ENCODE peak calls at places on chromosome 2, in eight cellular contexts. S is adrenal gland, E is WERI-Rb-1, N is OCI-LY7, O is lung, W is colonic mucosa, X is lower lobe of right lung, R is sigmoid colon. A is an unnamed sample. For H3K36me3, the result is how much of the 10 kb centered on the place peaks cover.

GRCh38 chr2:25228848-25229674 is 60.7 kb upstream of the POMC start:
- DNase-seq in R (peak), X (peak), S (peak), W (peak), N (peak), E (peak), O (peak), A (peak)

GRCh38 chr2:233061007-233061590 is 957 bp downstream of the INPP5D start:
- DNase-seq in E (no peak), S (no peak), O (no peak), X (no peak), W (no peak), R (peak), N (peak), A (no peak)

GRCh38 chr2:26683583-26683982 is 8.9 kb upstream of the KCNK3 start:
- DNase-seq in S (no peak), X (no peak), R (peak), W (no peak), N (no peak), O (no peak), E (peak), A (no peak)

GRCh38 chr2:213065583-213066444 is 85.6 kb downstream of the IKZF2 start:
- DNase-seq in O (peak), S (peak), N (no peak), E (peak), R (no peak), X (peak), W (peak), A (no peak)

GRCh38 chr2:146652311-146652710 is 1192.5 kb upstream of the ACVR2A start:
- DNase-seq in E (no peak), X (no peak), O (no peak), S (no peak), W (no peak), N (no peak), R (no peak), A (no peak)

GRCh38 chr2:204180671-204181070 is 244.1 kb downstream of the ICOS start:
- DNase-seq in X (peak), W (no peak), O (no peak), N (no peak), S (no peak), R (no peak), E (peak), A (no peak)

GRCh38 chr2:216987176-216987809 is 127.4 kb upstream of the TNP1 start:
- DNase-seq in E (no peak), W (no peak), N (no peak), X (no peak), O (no peak), R (peak), S (no peak), A (no peak)

GRCh38 chr2:237870754-237871651 is 11.6 kb downstream of the RAMP1 start:
- DNase-seq in E (no peak), W (no peak), X (no peak), N (no peak), R (peak), S (no peak), O (no peak), A (no peak)

GRCh38 chr2:637406-637776 is 39.8 kb downstream of the TMEM18 start:
- DNase-seq in S (no peak), N (no peak), W (no peak), O (peak), R (peak), X (no peak), E (no peak), A (no peak)

GRCh38 chr2:23806665-23807064 is 120.3 kb downstream of the ATAD2B start:
- DNase-seq in X (no peak), S (no peak), O (no peak), E (no peak), R (no peak), N (no peak), W (no peak), A (no peak)

GRCh38 chr2:239383036-239383795 is 17.6 kb downstream of the HDAC4 start:
- DNase-seq in E (no peak), R (peak), W (no peak), N (no peak), O (no peak), S (no peak), X (peak), A (peak)

GRCh38 chr2:45862843-45863242 is 211.4 kb downstream of the PRKCE start:
- DNase-seq in E (no peak), S (no peak), O (no peak), N (no peak), X (no peak), R (no peak), W (no peak), A (no peak)

GRCh38 chr2:134682726-134683125 is 36.1 kb downstream of the TMEM163 start:
- DNase-seq in N (no peak), O (no peak), E (no peak), R (no peak), W (no peak), S (no peak), X (no peak), A (no peak)

GRCh38 chr2:178306351-178307073 is 112.2 kb downstream of the OSBPL6 start:
- DNase-seq in W (peak), R (no peak), N (peak), O (peak), E (peak), S (peak), X (peak), A (peak)

GRCh38 chr2:45132551-45132950 is 123.3 kb upstream of the SIX2 start:
- DNase-seq in X (no peak), S (no peak), R (no peak), O (no peak), E (peak), W (no peak), N (peak), A (no peak)

GRCh38 chr2:217330647-217331046 is 470.8 kb upstream of the TNP1 start:
- DNase-seq in X (no peak), W (no peak), E (no peak), O (no peak), N (no peak), S (no peak), R (no peak), A (no peak)

GRCh38 chr2:234669001-234669400 is 172.1 kb upstream of the ARL4C start:
- DNase-seq in S (no peak), W (no peak), O (no peak), E (no peak), N (no peak), X (no peak), R (no peak), A (no peak)

GRCh38 chr2:104545055-104545454 is 308.9 kb upstream of the POU3F3 start:
- DNase-seq in O (no peak), X (no peak), N (no peak), S (no peak), R (no peak), W (no peak), E (no peak), A (no peak)

GRCh38 chr2:231483398-231484329 is 19.4 kb upstream of the NCL start:
- DNase-seq in E (no peak), X (peak), S (peak), O (peak), W (no peak), R (peak), N (no peak), A (peak)

GRCh38 chr2:203547356-203547755 is 12.3 kb upstream of the RAPH1 start:
- DNase-seq in W (no peak), S (no peak), R (no peak), E (no peak), O (no peak), N (no peak), X (no peak), A (no peak)

GRCh38 chr2:44598731-44599529 is 237.2 kb downstream of the CAMKMT start:
- DNase-seq in E (no peak), W (no peak), X (no peak), O (no peak), R (no peak), N (no peak), S (no peak), A (no peak)

GRCh38 chr2:161943012-161943411 is 131.0 kb downstream of the DPP4 start:
- DNase-seq in N (no peak), W (no peak), O (no peak), E (no peak), S (no peak), X (no peak), R (no peak), A (no peak)

GRCh38 chr2:159290289-159290907 is 3.9 kb upstream of the WDSUB1 start:
- DNase-seq in E (no peak), X (no peak), S (peak), O (peak), R (no peak), N (peak), W (peak), A (no peak)

GRCh38 chr2:113686537-113686936 is 59.5 kb downstream of the RABL2A start:
- DNase-seq in N (no peak), X (no peak), O (no peak), E (no peak), R (no peak), S (no peak), W (no peak), A (no peak)

GRCh38 chr2:85649201-85650190 is 18.5 kb downstream of the SFTPB start:
- DNase-seq in W (no peak), O (no peak), R (no peak), E (no peak), N (no peak), X (no peak), S (no peak), A (no peak)

GRCh38 chr2:85650456-85650855 is 17.5 kb downstream of the SFTPB start:
- DNase-seq in R (no peak), N (no peak), S (no peak), X (no peak), E (no peak), W (no peak), O (no peak), A (no peak)

GRCh38 chr2:85651097-85651496 is 16.9 kb downstream of the SFTPB start:
- DNase-seq in S (no peak), O (no peak), R (no peak), X (no peak), W (no peak), N (no peak), E (no peak), A (no peak)

GRCh38 chr2:85647823-85648526 is 20.0 kb downstream of the SFTPB start:
- DNase-seq in X (no peak), N (no peak), S (no peak), R (no peak), W (no peak), E (no peak), O (no peak), A (no peak)

DNA sequence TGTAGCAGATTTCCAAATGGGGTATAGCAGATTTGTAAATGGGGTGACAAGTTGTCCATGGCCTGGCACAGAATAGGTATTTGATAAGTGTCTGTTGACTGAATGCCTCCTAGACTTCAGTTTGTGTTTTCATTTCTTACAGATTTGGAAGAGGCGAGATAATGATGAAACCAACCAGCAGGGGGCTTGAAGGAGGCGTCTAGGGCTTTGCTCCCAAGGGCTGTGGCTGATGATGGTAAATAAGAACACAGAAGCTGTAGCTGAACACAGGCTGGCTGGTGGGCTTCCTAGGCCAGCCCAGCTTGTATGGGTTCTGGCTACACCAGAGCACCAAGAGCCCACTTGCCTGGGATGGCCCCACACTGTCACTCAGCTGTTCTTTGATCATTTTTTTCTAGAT is 19.4 kb downstream of the SFTPB start:
- DNase-seq in X (no peak), W (no peak), R (no peak), O (no peak), S (no peak), N (peak), E (peak), A (peak)
- TF ChIP-seq CTCF in X (peak), W (no peak), R (no peak), O (no peak), S (peak), N (peak), E (peak), A (no peak)

DNA sequence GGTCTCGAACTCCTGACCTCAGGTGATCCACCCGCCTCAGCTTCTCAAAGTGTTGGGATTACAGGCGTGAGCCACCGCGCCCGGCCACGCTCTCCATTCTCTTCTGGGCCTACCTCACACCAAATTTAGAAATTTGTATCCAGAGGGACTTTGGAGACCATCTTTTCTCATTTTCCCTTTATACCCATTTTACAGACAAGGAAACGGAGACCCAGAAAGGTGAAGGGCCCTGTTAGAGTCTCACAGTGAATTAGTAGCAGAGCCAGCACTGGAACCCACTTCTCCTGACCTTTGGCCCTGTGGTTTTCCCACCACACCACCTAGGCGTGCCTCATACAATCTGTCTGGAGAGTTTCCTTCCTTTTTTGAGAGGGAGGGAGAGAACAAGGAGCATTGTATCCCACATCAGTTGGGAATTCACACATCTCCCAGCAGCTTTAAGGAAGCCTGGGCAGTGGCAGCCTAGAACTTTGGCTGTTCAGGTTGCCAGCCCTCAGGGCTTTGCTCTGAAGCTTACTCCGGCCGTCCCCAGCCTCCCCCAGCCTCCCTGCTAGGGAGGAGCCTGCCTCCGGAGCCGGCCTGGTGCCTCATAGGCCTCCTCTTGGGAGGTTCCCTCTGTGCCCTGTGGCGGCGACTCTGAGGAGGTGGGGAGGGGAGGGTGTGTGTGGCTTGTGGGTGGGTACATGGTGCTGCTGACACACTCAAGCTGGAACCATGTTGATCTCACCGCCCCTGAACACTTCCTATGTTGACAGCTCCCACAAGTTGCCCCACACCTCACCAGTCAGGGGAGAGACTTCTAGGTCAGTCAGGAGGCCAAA is 13.8 kb downstream of the FOSL2 start:
- DNase-seq in X (peak), E (no peak), O (peak), W (no peak), R (peak), S (peak), N (no peak), A (no peak)
- H3K36me3 ChIP-seq in X (half or more), E (under half), O (half or more), W (under half), R (half or more), S (under half), N (under half), A (under half)

DNA sequence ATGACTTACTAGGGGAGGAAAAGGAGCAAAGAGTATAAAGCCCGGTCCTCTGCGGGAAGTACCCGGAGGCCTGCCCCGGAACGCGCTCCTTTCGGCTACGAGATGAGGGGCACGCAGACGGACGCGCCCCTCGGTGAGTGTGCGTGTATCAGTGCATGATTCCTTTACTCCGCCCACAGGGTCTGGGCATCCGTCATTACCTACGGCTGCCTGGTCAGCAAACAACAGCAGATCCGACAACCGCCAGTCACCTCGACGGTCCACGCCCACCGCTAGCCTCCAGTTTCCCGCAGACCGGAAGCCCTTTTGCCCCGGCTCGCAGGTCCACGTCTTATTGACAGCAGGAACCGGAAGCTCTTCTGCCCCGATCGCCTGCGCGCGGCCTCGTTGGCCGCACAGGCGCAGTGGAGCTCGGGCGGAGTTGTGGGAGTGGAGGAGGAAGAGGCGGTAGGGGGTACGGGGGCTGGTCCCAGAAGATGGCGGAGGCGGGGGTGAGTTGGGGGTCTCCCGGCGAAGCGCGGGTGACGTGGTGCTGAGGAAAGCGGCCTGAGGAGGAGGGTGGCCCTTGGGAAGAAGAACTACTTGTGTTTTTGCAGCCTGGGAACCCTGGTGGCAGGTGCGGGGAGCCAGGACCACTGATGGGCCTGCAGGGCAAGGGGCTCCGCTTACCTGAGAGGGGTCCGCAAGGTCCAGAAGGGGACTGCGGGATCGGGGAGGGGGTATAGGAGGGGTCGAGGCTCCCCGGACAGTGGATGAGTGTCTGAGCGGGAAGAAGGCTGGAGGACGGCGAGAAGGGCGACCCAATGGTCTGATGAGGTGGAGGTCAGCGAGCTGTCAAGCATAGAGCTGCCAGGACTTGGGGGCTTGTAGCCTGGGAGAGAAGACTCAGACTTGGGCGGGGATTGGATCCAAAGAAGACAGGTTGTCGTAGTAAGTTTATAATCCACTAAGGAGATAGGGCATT is at the start of gene INSIG2:
- DNase-seq in N (peak), W (peak), R (peak), S (peak), E (peak), X (peak), O (peak), A (peak)
- TF ChIP-seq CTCF in N (no peak), W (no peak), R (no peak), S (peak), E (no peak), X (no peak), O (no peak), A (no peak)

GRCh38 chr2:195628666-195629065 is 28.4 kb upstream of the SLC39A10 start:
- DNase-seq in O (no peak), W (no peak), S (no peak), E (no peak), N (no peak), X (no peak), R (no peak), A (no peak)

GRCh38 chr2:195633974-195634373 is 23.1 kb upstream of the SLC39A10 start:
- DNase-seq in N (no peak), E (no peak), O (no peak), W (no peak), S (no peak), X (no peak), R (no peak), A (no peak)

GRCh38 chr2:195636890-195637289 is 20.1 kb upstream of the SLC39A10 start:
- DNase-seq in O (no peak), X (no peak), N (no peak), S (no peak), W (no peak), E (no peak), R (no peak), A (no peak)

GRCh38 chr2:195632852-195633572 is 24.0 kb upstream of the SLC39A10 start:
- DNase-seq in E (no peak), W (no peak), S (no peak), X (no peak), N (no peak), R (no peak), O (no peak), A (no peak)

GRCh38 chr2:195633573-195633870 is 23.5 kb upstream of the SLC39A10 start:
- DNase-seq in X (no peak), S (no peak), W (no peak), N (no peak), R (no peak), E (no peak), O (no peak), A (no peak)
- H3K36me3 ChIP-seq in X (under half), S (under half), W (under half), N (under half), R (under half), E (under half), O (under half), A (under half)

GRCh38 chr2:169583494-169583893 is 657 bp upstream of the PPIG start:
- DNase-seq in R (no peak), W (no peak), X (no peak), O (no peak), E (no peak), N (no peak), S (no peak), A (no peak)
- TF ChIP-seq CTCF in R (no peak), W (no peak), X (no peak), O (no peak), E (no peak), N (no peak), S (no peak), A (no peak)

GRCh38 chr2:215315301-215315700 is 3.4 kb downstream of the ATIC start:
- DNase-seq in X (no peak), W (no peak), S (no peak), E (no peak), R (no peak), O (no peak), N (no peak), A (no peak)

GRCh38 chr2:215316336-215316735 is 4.5 kb downstream of the ATIC start:
- DNase-seq in E (no peak), O (no peak), R (no peak), N (no peak), X (no peak), W (no peak), S (no peak), A (no peak)

GRCh38 chr2:215311625-215312394 is at the start of gene ATIC:
- DNase-seq in X (peak), E (peak), N (peak), O (peak), S (peak), W (peak), R (peak), A (peak)

GRCh38 chr2:215314896-215315295 is 3.0 kb downstream of the ATIC start:
- DNase-seq in O (no peak), E (no peak), N (no peak), W (no peak), X (no peak), S (no peak), R (no peak), A (no peak)

DNA sequence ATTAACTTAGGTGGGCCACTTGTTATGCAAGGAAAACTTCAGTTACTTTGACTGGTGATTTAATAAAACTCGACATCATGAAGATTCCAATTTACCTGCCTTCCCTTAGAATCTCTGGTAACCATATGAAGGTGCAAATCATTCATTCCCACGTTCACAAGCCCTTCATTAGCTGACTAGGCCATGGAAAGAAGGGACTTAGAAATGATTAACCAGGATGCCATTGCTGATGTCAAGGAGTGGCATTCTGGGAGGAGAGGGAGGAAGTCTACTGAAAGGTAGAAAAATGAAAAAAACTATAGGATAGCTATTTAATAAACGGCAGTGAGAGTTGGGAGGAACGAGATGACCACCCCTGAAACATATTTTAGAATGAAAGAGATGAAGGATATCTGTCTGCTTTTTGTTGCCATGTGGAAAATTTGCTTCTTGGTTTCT is 1.4 kb downstream of the ATIC start:
- DNase-seq in W (no peak), O (no peak), E (no peak), N (no peak), S (no peak), R (no peak), X (no peak), A (no peak)
- H3K36me3 ChIP-seq in W (under half), O (under half), E (under half), N (half or more), S (under half), R (under half), X (under half), A (under half)

A was measured in mucosa of descending colon.